ENCODE peak calls at places on chromosomes 7 and 10, in four cellular contexts. L is astrocyte, S is esophagus squamous epithelium, B is fibroblast of lung. J is an unnamed sample.

GRCh38 chr10:29600821-29601220 is 34.0 kb downstream of the SVIL start:
- DNase-seq in L (peak; percentile 89), S (no peak), B (peak; percentile 91), J (no peak)

GRCh38 chr7:3730271-3730670 is 429.2 kb downstream of the SDK1 start:
- DNase-seq in L (peak; percentile 62), S (no peak), B (peak; percentile 73), J (no peak)

GRCh38 chr7:30188806-30189205 is 54.0 kb downstream of the MTURN start:
- DNase-seq in L (no peak), S (no peak), B (no peak), J (no peak)

GRCh38 chr10:119428789-119429188 is 113.7 kb downstream of the RGS10 start:
- DNase-seq in L (peak; percentile 90), S (no peak), B (peak; percentile 93), J (no peak)

GRCh38 chr7:5697754-5698487 is 83.5 kb downstream of the RNF216 start:
- DNase-seq in L (no peak), S (no peak), B (no peak), J (no peak)

GRCh38 chr7:29145553-29146081 is 720 bp downstream of the CPVL start:
- DNase-seq in L (no peak), S (no peak), B (no peak), J (no peak)

GRCh38 chr7:139490130-139490529 is 6.7 kb upstream of the KLRG2 start:
- DNase-seq in L (peak; percentile 5), S (no peak), B (peak; percentile 21), J (no peak)

GRCh38 chr10:79349072-79349491 is 1.8 kb downstream of the PPIF start:
- DNase-seq in L (no peak), S (no peak), B (no peak), J (no peak)

GRCh38 chr10:70430489-70431445 is 10.7 kb downstream of the NODAL start:
- DNase-seq in L (no peak), S (no peak), B (no peak), J (no peak)

GRCh38 chr7:40733111-40733510 is 598.3 kb downstream of the SUGCT start:
- DNase-seq in L (no peak), S (no peak), B (peak; percentile 26), J (no peak)

GRCh38 chr7:34385385-34385784 is 272.6 kb upstream of the NPSR1 start:
- DNase-seq in L (peak; percentile 19), S (no peak), B (peak; percentile 29), J (no peak)

GRCh38 chr10:96017227-96017687 is 26.1 kb upstream of the CCNJ start:
- DNase-seq in L (peak; percentile 20), S (no peak), B (peak; percentile 34), J (peak; percentile 77)

GRCh38 chr7:85184599-85185354 is 2.1 kb downstream of the SEMA3D start:
- DNase-seq in L (peak; percentile 36), S (no peak), B (peak; percentile 47), J (no peak)

GRCh38 chr10:72330059-72330426 is 24.7 kb downstream of the DNAJB12 start:
- DNase-seq in L (no peak), S (no peak), B (no peak), J (no peak)

GRCh38 chr7:158910254-158911053 is 54.1 kb downstream of the DYNC2I1 start:
- DNase-seq in L (no peak), S (no peak), B (no peak), J (no peak)

GRCh38 chr10:46092523-46093195 is 46.6 kb upstream of the MSMB start:
- DNase-seq in L (no peak), S (no peak), B (no peak), J (peak; percentile 85)

GRCh38 chr10:48693206-48693605 is 8.5 kb downstream of the WDFY4 start:
- DNase-seq in L (no peak), S (no peak), B (no peak), J (no peak)

GRCh38 chr10:32600317-32600716 is 154.4 kb downstream of the CCDC7 start:
- DNase-seq in L (no peak), S (no peak), B (no peak), J (no peak)

GRCh38 chr7:14902589-14902963 is at the start of gene DGKB:
- DNase-seq in L (peak; percentile 36), S (no peak), B (peak; percentile 41), J (no peak)

GRCh38 chr10:91587710-91588638 is 44.9 kb downstream of the PPP1R3C start:
- DNase-seq in L (peak; percentile 90), S (no peak), B (peak; percentile 90), J (no peak)

GRCh38 chr7:22589641-22590141 is 89.7 kb upstream of the STEAP1B start:
- DNase-seq in L (peak; percentile 95), S (no peak), B (peak; percentile 94), J (no peak)

GRCh38 chr7:117323877-117324699 is 1.2 kb upstream of the WNT2 start:
- DNase-seq in L (peak; percentile 73), S (no peak), B (peak; percentile 84), J (no peak)

GRCh38 chr7:93981480-93981874 is 22.7 kb downstream of the BET1 start:
- DNase-seq in L (no peak), S (no peak), B (no peak), J (no peak)

GRCh38 chr7:50687575-50688261 is 95.0 kb downstream of the GRB10 start:
- DNase-seq in L (peak; percentile 66), S (no peak), B (peak; percentile 70), J (no peak)

GRCh38 chr7:152462995-152463713 is 27.4 kb upstream of the KMT2C start:
- DNase-seq in L (peak; percentile 61), S (no peak), B (peak; percentile 67), J (no peak)

GRCh38 chr10:7121154-7121797 is 289.6 kb downstream of the SFMBT2 start:
- DNase-seq in L (no peak), S (no peak), B (peak; percentile 15), J (peak; percentile 78)

GRCh38 chr7:69748530-69748929 is 150.3 kb downstream of the AUTS2 start:
- DNase-seq in L (no peak), S (no peak), B (peak; percentile 31), J (peak; percentile 61)

GRCh38 chr7:45082031-45082830 is 6.5 kb downstream of the NACAD start:
- DNase-seq in L (no peak), S (no peak), B (peak; percentile 17), J (no peak)

GRCh38 chr10:106107711-106108110 is 1056.8 kb downstream of the SORCS1 start:
- DNase-seq in L (no peak), S (no peak), B (no peak), J (no peak)

GRCh38 chr7:54961391-54961790 is 57.4 kb upstream of the EGFR start:
- DNase-seq in L (no peak), S (no peak), B (no peak), J (no peak)

GRCh38 chr7:157897686-157898085 is 560.9 kb downstream of the DNAJB6 start:
- DNase-seq in L (no peak), S (no peak), B (no peak), J (no peak)

GRCh38 chr7:99190359-99191009 is 17.4 kb downstream of the KPNA7 start:
- DNase-seq in L (no peak), S (no peak), B (no peak), J (no peak)

GRCh38 chr10:133381041-133381440 is 2.0 kb downstream of the PAOX start:
- DNase-seq in L (no peak), S (no peak), B (no peak), J (no peak)

GRCh38 chr10:133384071-133384470 is 5.0 kb downstream of the PAOX start:
- DNase-seq in L (no peak), S (no peak), B (no peak), J (no peak)

GRCh38 chr10:133379801-133380666 is 972 bp downstream of the PAOX start:
- DNase-seq in L (no peak), S (no peak), B (no peak), J (no peak)

GRCh38 chr10:133385214-133385613 is 6.2 kb downstream of the PAOX start:
- DNase-seq in L (no peak), S (no peak), B (no peak), J (no peak)

GRCh38 chr10:133383551-133383950 is 4.5 kb downstream of the PAOX start:
- DNase-seq in L (no peak), S (no peak), B (no peak), J (no peak)
- H3K4me1 ChIP-seq in L (no peaks in the 10 kb centered on the region), S (peaks cover 18% of the 10 kb centered on the region), B (no peaks in the 10 kb centered on the region), J (peaks cover 24% of the 10 kb centered on the region)

DNA sequence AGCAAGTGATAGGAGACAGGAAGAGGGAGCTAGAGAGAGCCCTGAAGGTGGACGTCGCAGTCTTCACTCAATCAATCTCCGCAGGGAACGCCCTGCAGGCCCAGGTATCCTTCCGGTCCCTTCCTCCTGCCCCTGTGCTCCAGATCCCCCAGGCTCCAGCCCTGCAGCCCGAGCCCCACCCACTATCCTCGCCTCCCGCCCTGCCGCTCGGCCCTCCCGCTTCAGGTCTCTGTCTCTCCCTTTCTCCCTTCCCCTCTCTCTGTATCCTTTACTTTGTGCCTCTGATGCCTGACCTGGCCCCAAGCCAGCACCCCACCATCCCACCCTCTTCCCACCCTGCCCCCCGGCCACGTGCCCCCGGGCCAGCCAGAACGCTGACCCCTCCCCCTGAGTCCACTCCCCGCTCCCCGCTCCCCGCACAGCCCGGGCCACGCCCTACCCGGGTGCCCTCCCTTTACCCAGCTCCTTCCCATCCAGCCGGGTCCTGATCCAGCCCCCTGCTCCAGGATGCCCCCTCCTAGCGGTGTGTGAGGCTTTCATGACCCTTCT is 127.7 kb downstream of the UBE2H start:
- DNase-seq in L (no peak), S (peak; percentile 20), B (peak; percentile 52), J (peak; percentile 42)
- H3K27ac ChIP-seq in L (peak overlapping the region; percentile 72), S (peak overlapping the region; percentile 76), B (peak overlapping the region; percentile 73), J (no peak overlapping the region)

GRCh38 chr10:97683556-97684357 is 3.3 kb downstream of the AVPI1 start:
- DNase-seq in L (peak; percentile 35), S (no peak), B (peak; percentile 51), J (peak; percentile 14)

GRCh38 chr10:97685395-97685958 is 1.6 kb downstream of the AVPI1 start:
- DNase-seq in L (no peak), S (no peak), B (peak; percentile 12), J (no peak)

GRCh38 chr10:97686962-97687784 is at the start of gene AVPI1:
- DNase-seq in L (peak; percentile 90), S (peak; percentile 73), B (peak; percentile 96), J (peak; percentile 95)

GRCh38 chr10:97686301-97686961 is 610 bp downstream of the AVPI1 start:
- DNase-seq in L (no peak), S (no peak), B (no peak), J (peak; percentile 54)

GRCh38 chr10:97684866-97685394 is 2.1 kb downstream of the AVPI1 start:
- DNase-seq in L (no peak), S (no peak), B (no peak), J (no peak)
- H3K4me3 ChIP-seq in L (no peak overlapping the region), S (no peak overlapping the region), B (peak overlapping the region; percentile 70), J (no peak overlapping the region)

GRCh38 chr10:88896336-88897018 is 16.4 kb downstream of the STAMBPL1 start:
- DNase-seq in L (no peak), S (no peak), B (no peak), J (no peak)
- H3K4me1 ChIP-seq in L (peaks cover 10% of the 10 kb centered on the region), S (no peaks in the 10 kb centered on the region), B (peaks cover 44% of the 10 kb centered on the region), J (peaks cover 61% of the 10 kb centered on the region)

GRCh38 chr10:36493511-36493880 is 631.9 kb upstream of the ANKRD30A start:
- DNase-seq in L (peak; percentile 50), S (no peak), B (peak; percentile 62), J (no peak)
- H3K27ac ChIP-seq in L (peak overlapping the region; percentile 87), S (no peak overlapping the region), B (no peak overlapping the region), J (no peak overlapping the region)